ENCODE peak calls at places on chromosomes 2 and 18, in nine cellular contexts. Y, F, W, D, A, G, T, E and M are unnamed samples.

GRCh38 chr2:86393521-86394490 is 47.4 kb upstream of the KDM3A start:
- DNase-seq in Y (no peak), E (no peak), W (no peak), F (no peak), G (peak), D (no peak), T (peak), A (no peak), M (peak)

GRCh38 chr2:69581774-69582581 is 61.6 kb downstream of the AAK1 start:
- DNase-seq in Y (no peak), G (peak), T (peak), F (peak), D (no peak), E (no peak), A (no peak), W (no peak), M (no peak)

GRCh38 chr2:222864296-222864695 is 3.5 kb downstream of the ACSL3 start:
- DNase-seq in F (peak), E (no peak), W (no peak), A (no peak), G (no peak), T (peak), D (no peak), Y (no peak), M (no peak)

GRCh38 chr18:67600781-67601180 is 84.3 kb upstream of the DSEL start:
- DNase-seq in W (no peak), F (no peak), G (no peak), Y (no peak), T (peak), D (no peak), E (no peak), A (no peak), M (no peak)

GRCh38 chr2:7083580-7084509 is 166.6 kb downstream of the RNF144A start:
- DNase-seq in E (no peak), W (no peak), F (peak), D (peak), Y (no peak), T (peak), G (no peak), A (no peak), M (no peak)

GRCh38 chr2:70702711-70703395 is 65.1 kb downstream of the ADD2 start:
- DNase-seq in F (no peak), E (no peak), G (no peak), Y (no peak), D (no peak), W (no peak), T (no peak), A (no peak), M (no peak)

GRCh38 chr18:70363861-70364260 is 75.0 kb downstream of the SOCS6 start:
- DNase-seq in E (no peak), T (peak), W (no peak), Y (no peak), D (no peak), F (peak), A (no peak), G (no peak), M (no peak)

GRCh38 chr2:178271629-178272333 is 77.5 kb downstream of the OSBPL6 start:
- DNase-seq in T (peak), A (no peak), W (peak), E (no peak), Y (peak), F (no peak), D (no peak), G (no peak), M (no peak)

GRCh38 chr2:74762789-74763188 is 71.1 kb upstream of the HK2 start:
- DNase-seq in A (no peak), W (no peak), D (no peak), F (no peak), Y (no peak), T (no peak), G (no peak), E (no peak), M (no peak)

GRCh38 chr2:86764661-86765307 is 25.9 kb downstream of the CD8A start:
- DNase-seq in A (no peak), W (no peak), F (peak), E (peak), G (no peak), Y (no peak), T (peak), D (peak), M (no peak)

GRCh38 chr2:210128961-210129360 is 42.2 kb downstream of the KANSL1L start:
- DNase-seq in D (no peak), A (no peak), W (no peak), E (peak), F (no peak), T (peak), Y (no peak), G (no peak), M (no peak)

GRCh38 chr2:233794128-233794658 is 16.1 kb downstream of the MROH2A start:
- DNase-seq in A (no peak), W (peak), Y (no peak), E (no peak), G (no peak), T (no peak), D (no peak), F (no peak), M (no peak)

GRCh38 chr2:165239230-165239629 is at the start of gene SCN2A:
- DNase-seq in A (no peak), G (no peak), T (peak), F (peak), Y (no peak), W (no peak), E (peak), D (peak), M (no peak)

GRCh38 chr2:108365656-108366055 is 12.1 kb upstream of the SULT1C4 start:
- DNase-seq in E (no peak), F (no peak), A (no peak), D (no peak), T (no peak), Y (no peak), G (no peak), W (no peak), M (no peak)

GRCh38 chr18:6728809-6729246 is 688 bp upstream of the ARHGAP28 start:
- DNase-seq in F (no peak), T (no peak), W (no peak), Y (no peak), A (no peak), D (no peak), E (no peak), G (no peak), M (no peak)

GRCh38 chr2:241349941-241350340 is 6.1 kb upstream of the FARP2 start:
- DNase-seq in Y (no peak), G (no peak), T (no peak), F (no peak), E (no peak), D (no peak), W (no peak), A (no peak), M (peak)

GRCh38 chr2:239917128-239917956 is 107.8 kb downstream of the NDUFA10 start:
- DNase-seq in Y (no peak), F (peak), D (no peak), T (no peak), E (no peak), A (no peak), G (no peak), W (no peak), M (no peak)

GRCh38 chr2:130829020-130829419 is 7.7 kb upstream of the ARHGEF4 start:
- DNase-seq in A (no peak), T (no peak), D (no peak), F (peak), G (peak), W (no peak), Y (no peak), E (no peak), M (no peak)

GRCh38 chr2:113105047-113105446 is 22.4 kb upstream of the IL1RN start:
- DNase-seq in T (peak), Y (no peak), G (no peak), W (no peak), D (no peak), F (peak), E (no peak), A (no peak), M (no peak)

GRCh38 chr2:163686289-163686688 is 49.5 kb downstream of the FIGN start:
- DNase-seq in F (no peak), A (no peak), E (no peak), G (no peak), Y (no peak), D (no peak), T (no peak), W (no peak), M (no peak)

GRCh38 chr2:75553961-75554539 is 6.7 kb downstream of the EVA1A start:
- DNase-seq in E (no peak), F (no peak), D (no peak), T (no peak), G (no peak), Y (no peak), A (no peak), W (no peak), M (no peak)

GRCh38 chr18:3294435-3295080 is 32.6 kb downstream of the MYL12B start:
- DNase-seq in W (no peak), F (no peak), G (no peak), A (no peak), T (peak), E (no peak), Y (no peak), D (no peak), M (no peak)

GRCh38 chr2:162091325-162092007 is 17.5 kb upstream of the DPP4 start:
- DNase-seq in Y (no peak), A (no peak), W (no peak), D (no peak), E (no peak), T (no peak), G (no peak), F (peak), M (no peak)

GRCh38 chr2:63047534-63048281 is 2.9 kb upstream of the OTX1 start:
- DNase-seq in Y (no peak), F (no peak), A (no peak), T (no peak), E (no peak), W (no peak), D (no peak), G (peak), M (peak)

GRCh38 chr2:170362895-170363582 is 185.1 kb downstream of the MYO3B start:
- DNase-seq in D (no peak), F (no peak), W (no peak), E (peak), Y (no peak), A (no peak), G (no peak), T (no peak), M (no peak)

GRCh38 chr2:127061377-127062273 is 45.3 kb downstream of the BIN1 start:
- DNase-seq in Y (no peak), A (no peak), D (no peak), F (no peak), W (no peak), E (no peak), G (no peak), T (peak), M (no peak)

GRCh38 chr2:55430536-55430935 is 10.9 kb upstream of the CCDC88A start:
- DNase-seq in Y (no peak), T (peak), W (no peak), F (no peak), D (no peak), G (no peak), E (no peak), A (no peak), M (no peak)

GRCh38 chr2:182416861-182417260 is 10.0 kb downstream of the PDE1A start:
- DNase-seq in D (no peak), Y (no peak), G (no peak), A (no peak), E (no peak), F (no peak), W (no peak), T (no peak), M (no peak)

GRCh38 chr18:64919971-64920370 is 771.1 kb upstream of the LINC00305 start:
- DNase-seq in D (no peak), F (no peak), G (no peak), Y (no peak), W (no peak), T (no peak), E (no peak), A (no peak), M (no peak)

GRCh38 chr2:239674101-239674980 is 273.5 kb upstream of the HDAC4 start:
- DNase-seq in T (no peak), G (no peak), A (no peak), Y (no peak), W (peak), F (no peak), D (no peak), E (no peak), M (peak)

GRCh38 chr2:129801575-129801974 is 177.9 kb upstream of the RAB6C start:
- DNase-seq in F (peak), A (no peak), D (no peak), T (peak), E (no peak), Y (no peak), W (no peak), G (no peak), M (no peak)

GRCh38 chr18:53033128-53033527 is 693.1 kb downstream of the DCC start:
- DNase-seq in W (no peak), Y (no peak), F (no peak), G (no peak), A (no peak), E (no peak), T (no peak), D (no peak), M (no peak)

GRCh38 chr2:48530033-48530804 is at the start of gene STON1:
- DNase-seq in T (peak), G (peak), W (peak), Y (peak), E (peak), D (peak), F (peak), A (no peak), M (peak)

GRCh38 chr18:72160504-72161445 is 383.4 kb downstream of the CBLN2 start:
- DNase-seq in F (no peak), E (peak), G (no peak), D (no peak), Y (no peak), T (no peak), A (no peak), W (no peak), M (no peak)

GRCh38 chr2:127721311-127721977 is 20.1 kb downstream of the SFT2D3 start:
- DNase-seq in D (no peak), Y (no peak), A (no peak), E (no peak), G (no peak), T (no peak), W (no peak), F (no peak), M (no peak)

GRCh38 chr2:54755641-54756326 is 32.3 kb downstream of the EML6 start:
- DNase-seq in D (peak), G (no peak), F (no peak), A (no peak), Y (no peak), T (no peak), E (peak), W (no peak), M (no peak)

GRCh38 chr18:51897884-51898283 is 442.1 kb upstream of the DCC start:
- DNase-seq in W (no peak), A (no peak), F (no peak), E (no peak), Y (no peak), T (no peak), D (no peak), G (no peak), M (no peak)

GRCh38 chr2:232963913-232964312 is 49.1 kb downstream of the NGEF start:
- DNase-seq in A (no peak), W (no peak), G (no peak), F (no peak), D (no peak), Y (no peak), T (no peak), E (no peak), M (no peak)

GRCh38 chr2:105926960-105927678 is 182.4 kb downstream of the NCK2 start:
- DNase-seq in E (no peak), F (no peak), G (no peak), T (no peak), Y (no peak), W (no peak), D (no peak), A (no peak), M (no peak)